ENCODE peak calls at places on chromosome 20, in ten cellular contexts. T is NCI-H1930; G is germinal center; N is CD4-positive, alpha-beta memory T cell; O is cardiac muscle cell; E is substantia nigra; J is NCI-H146; Z is stimulated activated CD8-positive, alpha-beta memory T cell treated with anti-CD3 and anti-CD28 coated beads, Interleukin-4, amount 100 ng/mL, for 48 hours; B is mucosa of gallbladder; I is SK-MEL-5. K is an unnamed sample.

GRCh38 chr20:19992996-19993908 is 23.9 kb upstream of the NAA20 start:
- DNase-seq in T (no peak), G (no peak), N (no peak), O (no peak), E (no peak), J (no peak), Z (no peak), B (peak; percentile 45), I (peak; percentile 72), K (no peak)

GRCh38 chr20:38275815-38276550 is 15.4 kb upstream of the KIAA1755 start:
- DNase-seq in T (no peak), G (no peak), N (no peak), O (no peak), E (no peak), J (no peak), Z (no peak), B (no peak), I (peak; percentile 22), K (no peak)

GRCh38 chr20:34579191-34579661 is 20.7 kb downstream of the MAP1LC3A start:
- DNase-seq in T (no peak), G (no peak), N (no peak), O (no peak), E (peak; percentile 14), J (peak; percentile 12), Z (no peak), B (peak; percentile 69), I (peak; percentile 65), K (no peak)

GRCh38 chr20:24738981-24739633 is 210.0 kb upstream of the CST7 start:
- DNase-seq in T (no peak), G (no peak), N (peak; percentile 14), O (no peak), E (no peak), J (no peak), Z (no peak), B (no peak), I (no peak), K (no peak)

GRCh38 chr20:11929947-11930346 is 12.3 kb downstream of the BTBD3 start:
- DNase-seq in T (no peak), G (no peak), N (no peak), O (no peak), E (no peak), J (no peak), Z (no peak), B (no peak), I (no peak), K (no peak)

GRCh38 chr20:33811763-33812672 is 870 bp downstream of the CHMP4B start:
- DNase-seq in T (no peak), G (peak; percentile 79), N (peak; percentile 21), O (peak; percentile 36), E (no peak), J (peak; percentile 48), Z (peak; percentile 68), B (peak; percentile 56), I (peak; percentile 22), K (peak; percentile 55)

GRCh38 chr20:54726687-54727086 is 251.3 kb downstream of the DOK5 start:
- DNase-seq in T (no peak), G (no peak), N (no peak), O (no peak), E (no peak), J (no peak), Z (no peak), B (no peak), I (peak; percentile 55), K (no peak)

GRCh38 chr20:36572701-36573102 is 695 bp upstream of the TGIF2 start:
- DNase-seq in T (no peak), G (peak; percentile 49), N (peak; percentile 70), O (peak; percentile 36), E (no peak), J (no peak), Z (peak; percentile 80), B (peak; percentile 69), I (peak; percentile 37), K (peak; percentile 33)

GRCh38 chr20:36218380-36219064 is 17.8 kb upstream of the AAR2 start:
- DNase-seq in T (no peak), G (no peak), N (no peak), O (no peak), E (no peak), J (no peak), Z (no peak), B (no peak), I (no peak), K (no peak)

GRCh38 chr20:53801609-53802370 is 208.2 kb upstream of the ZNF217 start:
- DNase-seq in T (no peak), G (no peak), N (no peak), O (no peak), E (no peak), J (no peak), Z (no peak), B (no peak), I (no peak), K (no peak)

GRCh38 chr20:52004720-52005119 is 186.9 kb downstream of the ZFP64 start:
- DNase-seq in T (no peak), G (no peak), N (no peak), O (no peak), E (no peak), J (no peak), Z (no peak), B (no peak), I (no peak), K (no peak)

GRCh38 chr20:11452326-11452725 is 465.4 kb upstream of the BTBD3 start:
- DNase-seq in T (no peak), G (no peak), N (no peak), O (no peak), E (no peak), J (no peak), Z (no peak), B (no peak), I (no peak), K (no peak)

GRCh38 chr20:58651823-58652605 is 931 bp downstream of the STX16 start:
- DNase-seq in T (no peak), G (peak; percentile 91), N (peak; percentile 83), O (peak; percentile 58), E (peak; percentile 20), J (peak; percentile 51), Z (peak; percentile 66), B (peak; percentile 49), I (peak; percentile 79), K (peak; percentile 45)

GRCh38 chr20:8020314-8021079 is 936 bp upstream of the TMX4 start:
- DNase-seq in T (no peak), G (peak; percentile 52), N (peak; percentile 75), O (no peak), E (no peak), J (peak; percentile 55), Z (no peak), B (no peak), I (peak; percentile 95), K (no peak)

GRCh38 chr20:50223321-50223995 is 32.8 kb downstream of the CEBPB start:
- DNase-seq in T (no peak), G (no peak), N (no peak), O (no peak), E (no peak), J (no peak), Z (no peak), B (no peak), I (no peak), K (no peak)

GRCh38 chr20:23200914-23201313 is 114.8 kb upstream of the CD93 start:
- DNase-seq in T (peak; percentile 4), G (no peak), N (no peak), O (peak; percentile 58), E (no peak), J (peak; percentile 74), Z (no peak), B (peak; percentile 51), I (peak; percentile 13), K (no peak)

GRCh38 chr20:38033330-38034107 is at the start of the genes RPRD1B and TTI1:
- DNase-seq in T (peak; percentile 93), G (peak; percentile 87), N (peak; percentile 91), O (peak; percentile 92), E (peak; percentile 86), J (peak; percentile 93), Z (peak; percentile 92), B (peak; percentile 92), I (peak; percentile 91), K (peak; percentile 86)

GRCh38 chr20:42836339-42836738 is 353.4 kb downstream of the PTPRT start:
- DNase-seq in T (no peak), G (no peak), N (no peak), O (no peak), E (no peak), J (no peak), Z (no peak), B (no peak), I (no peak), K (peak; percentile 19)

GRCh38 chr20:45174434-45175364 is at the start of gene PI3:
- DNase-seq in T (no peak), G (no peak), N (no peak), O (no peak), E (no peak), J (no peak), Z (no peak), B (no peak), I (no peak), K (no peak)

GRCh38 chr20:17169575-17170136 is 57.2 kb upstream of the PCSK2 start:
- DNase-seq in T (peak; percentile 51), G (no peak), N (no peak), O (no peak), E (no peak), J (peak; percentile 99), Z (no peak), B (no peak), I (no peak), K (no peak)

GRCh38 chr20:7038029-7038428 is 270.5 kb downstream of the BMP2 start:
- DNase-seq in T (no peak), G (no peak), N (no peak), O (no peak), E (no peak), J (no peak), Z (no peak), B (no peak), I (no peak), K (no peak)